ENCODE peak calls at places on chromosomes 11 and 22, in seven cellular contexts. S, O, J, M, F, Z and H are unnamed samples.

GRCh38 chr22:41526802-41527799 is 17.2 kb downstream of the POLR3H start:
- DNase-seq in S (peak; percentile 25), O (peak; percentile 30), J (peak; percentile 66), M (peak; percentile 55), F (peak; percentile 47), Z (peak; percentile 71), H (peak; percentile 80)

GRCh38 chr22:30115705-30116104 is 35.4 kb downstream of the HORMAD2 start:
- DNase-seq in S (peak; percentile 9), O (no peak), J (no peak), M (no peak), F (no peak), Z (no peak), H (no peak)

GRCh38 chr22:17217179-17217578 is 2.1 kb downstream of the ADA2 start:
- DNase-seq in S (no peak), O (peak; percentile 71), J (no peak), M (no peak), F (no peak), Z (no peak), H (no peak)

GRCh38 chr11:113668255-113668654 is 37.9 kb downstream of the TMPRSS5 start:
- DNase-seq in S (no peak), O (no peak), J (no peak), M (no peak), F (no peak), Z (no peak), H (no peak)

GRCh38 chr11:69265911-69266510 is 27.9 kb upstream of the MYEOV start:
- DNase-seq in S (no peak), O (no peak), J (no peak), M (no peak), F (no peak), Z (no peak), H (no peak)

GRCh38 chr11:6411594-6412031 is 7.3 kb downstream of the APBB1 start:
- DNase-seq in S (no peak), O (no peak), J (no peak), M (no peak), F (no peak), Z (no peak), H (no peak)

GRCh38 chr11:101442936-101443521 is 140.8 kb downstream of the TRPC6 start:
- DNase-seq in S (no peak), O (no peak), J (no peak), M (no peak), F (no peak), Z (no peak), H (no peak)

GRCh38 chr11:71452354-71453020 is 516 bp upstream of the NADSYN1 start:
- DNase-seq in S (peak; percentile 35), O (peak; percentile 6), J (no peak), M (no peak), F (peak; percentile 59), Z (peak; percentile 31), H (no peak)

GRCh38 chr11:59668188-59668949 is 468 bp downstream of the PATL1 start:
- DNase-seq in S (peak; percentile 28), O (peak; percentile 40), J (peak; percentile 63), M (peak; percentile 78), F (peak; percentile 79), Z (peak; percentile 46), H (peak; percentile 65)

GRCh38 chr11:71182791-71183556 is 69.4 kb downstream of the SHANK2 start:
- DNase-seq in S (no peak), O (no peak), J (no peak), M (no peak), F (no peak), Z (no peak), H (no peak)

GRCh38 chr11:79375818-79376550 is 64.8 kb downstream of the TENM4 start:
- DNase-seq in S (no peak), O (no peak), J (no peak), M (no peak), F (no peak), Z (no peak), H (no peak)

GRCh38 chr22:24554316-24555159 is at the start of gene GUCD1:
- DNase-seq in S (peak; percentile 41), O (peak; percentile 52), J (no peak), M (peak; percentile 46), F (peak; percentile 25), Z (peak; percentile 13), H (peak; percentile 47)

GRCh38 chr11:82775736-82776346 is 42.2 kb upstream of the FAM181B start:
- DNase-seq in S (peak; percentile 47), O (peak; percentile 80), J (peak; percentile 42), M (peak; percentile 43), F (no peak), Z (peak; percentile 57), H (peak; percentile 56)

GRCh38 chr11:43923327-43924111 is 18.9 kb upstream of the C11orf96 start:
- DNase-seq in S (peak; percentile 92), O (peak; percentile 3), J (no peak), M (peak; percentile 40), F (peak; percentile 90), Z (no peak), H (no peak)

GRCh38 chr22:23396362-23397007 is 183.6 kb downstream of the IGLL1 start:
- DNase-seq in S (no peak), O (no peak), J (no peak), M (no peak), F (no peak), Z (no peak), H (no peak)

GRCh38 chr22:50626314-50626855 is 1.6 kb downstream of the ARSA start:
- DNase-seq in S (no peak), O (no peak), J (no peak), M (no peak), F (no peak), Z (no peak), H (no peak)

GRCh38 chr22:50625131-50625567 is 2.8 kb downstream of the ARSA start:
- DNase-seq in S (no peak), O (no peak), J (no peak), M (no peak), F (no peak), Z (no peak), H (no peak)

GRCh38 chr22:50624347-50625130 is 3.4 kb downstream of the ARSA start:
- DNase-seq in S (no peak), O (no peak), J (no peak), M (no peak), F (no peak), Z (no peak), H (no peak)

GRCh38 chr22:50626856-50627451 is 998 bp downstream of the ARSA start:
- DNase-seq in S (no peak), O (no peak), J (no peak), M (no peak), F (no peak), Z (no peak), H (no peak)

GRCh38 chr22:50625568-50626313 is 2.2 kb downstream of the ARSA start:
- DNase-seq in S (no peak), O (no peak), J (no peak), M (no peak), F (peak; percentile 10), Z (no peak), H (no peak)
- TF ChIP-seq CTCF in S (peak; percentile 17), O (no peak), J (no peak), M (no peak), F (no peak), Z (no peak), H (no peak)

GRCh38 chr11:74866557-74866956 is 82.3 kb downstream of the XRRA1 start:
- DNase-seq in S (no peak), O (no peak), J (no peak), M (no peak), F (no peak), Z (no peak), H (no peak)

GRCh38 chr11:74870485-74870884 is 78.4 kb downstream of the XRRA1 start:
- DNase-seq in S (peak; percentile 66), O (peak; percentile 46), J (peak; percentile 46), M (no peak), F (no peak), Z (no peak), H (no peak)

GRCh38 chr11:74871037-74871436 is 77.9 kb downstream of the XRRA1 start:
- DNase-seq in S (no peak), O (no peak), J (no peak), M (no peak), F (no peak), Z (no peak), H (no peak)
- TF ChIP-seq CTCF in S (no peak), O (no peak), J (no peak), M (no peak), F (no peak), Z (no peak), H (no peak)

DNA sequence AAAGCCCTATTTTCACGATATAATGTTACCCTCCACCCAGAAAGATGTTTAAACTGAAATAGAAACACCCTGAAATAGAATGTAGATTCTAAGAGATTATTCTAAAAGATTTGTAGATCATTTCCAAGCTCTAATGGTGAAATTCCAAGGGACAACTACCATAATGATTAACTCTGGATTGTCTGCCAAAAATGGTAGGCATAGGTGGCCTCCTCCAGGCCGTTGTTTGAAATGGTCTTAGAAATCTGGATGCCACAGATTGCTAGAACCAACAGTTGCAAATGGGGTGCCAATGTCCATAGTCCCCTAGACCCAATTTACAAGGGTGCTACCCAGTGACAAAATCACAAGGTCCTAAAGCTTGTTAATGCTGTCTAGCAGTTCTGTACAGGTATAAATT is 6.7 kb upstream of the SLC6A5 start:
- DNase-seq in S (no peak), O (no peak), J (no peak), M (no peak), F (no peak), Z (no peak), H (no peak)
- TF ChIP-seq CTCF in S (no peak), O (no peak), J (no peak), M (no peak), F (no peak), Z (no peak), H (no peak)

GRCh38 chr11:34926101-34926830 is 9.8 kb downstream of the PDHX start:
- DNase-seq in S (peak; percentile 62), O (peak; percentile 47), J (no peak), M (no peak), F (no peak), Z (peak; percentile 38), H (no peak)

GRCh38 chr11:34926831-34927132 is 10.4 kb downstream of the PDHX start:
- DNase-seq in S (peak; percentile 76), O (no peak), J (no peak), M (no peak), F (no peak), Z (no peak), H (no peak)

GRCh38 chr11:34929794-34930763 is 13.7 kb downstream of the PDHX start:
- DNase-seq in S (no peak), O (peak; percentile 5), J (no peak), M (no peak), F (no peak), Z (peak; percentile 67), H (no peak)

GRCh38 chr11:34928960-34929680 is 12.7 kb downstream of the PDHX start:
- DNase-seq in S (no peak), O (peak; percentile 0), J (no peak), M (no peak), F (no peak), Z (no peak), H (no peak)

DNA sequence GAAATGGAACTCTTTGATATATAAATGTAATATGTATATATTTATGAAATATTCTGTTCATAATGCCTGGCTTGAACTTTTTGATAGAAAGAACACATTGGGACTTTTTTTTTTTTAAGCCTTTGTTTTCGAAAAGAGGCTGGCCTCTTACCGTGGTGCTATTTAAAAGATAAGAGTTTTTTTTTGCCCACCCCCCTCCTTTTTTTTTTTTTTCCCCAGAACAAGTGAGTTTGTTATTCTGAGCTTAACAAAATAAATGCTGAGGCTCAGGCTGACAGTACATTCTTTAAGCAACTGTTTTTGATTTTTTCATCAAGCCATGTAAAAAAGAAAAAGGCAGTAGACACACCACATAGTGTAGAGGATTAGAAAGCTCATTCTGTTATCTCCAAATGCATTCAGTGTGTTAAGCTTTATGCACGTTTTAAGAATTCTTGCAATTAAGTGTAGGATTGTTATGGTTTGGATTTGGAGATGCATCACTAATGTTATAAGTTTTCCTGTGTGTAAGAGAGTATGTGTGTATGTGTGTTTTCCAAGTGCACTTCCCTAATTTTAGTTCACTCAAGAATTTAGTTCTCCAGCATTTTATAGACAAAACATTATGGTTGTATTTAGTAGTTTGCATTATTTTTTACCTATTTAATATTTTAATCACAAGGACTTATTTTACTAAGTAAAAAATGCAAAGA is 12.0 kb downstream of the PDHX start:
- DNase-seq in S (peak; percentile 31), O (no peak), J (no peak), M (no peak), F (no peak), Z (no peak), H (no peak)
- TF ChIP-seq CTCF in S (no peak), O (no peak), J (no peak), M (no peak), F (no peak), Z (no peak), H (no peak)